ENCODE peak calls at places on chromosomes 5 and 9, in seven cellular contexts. L, J, I, R, Z, S and G are unnamed samples. For H3K36me3, the result is how much of the 10 kb centered on the place peaks cover.

GRCh38 chr9:4293293-4293931 is 6.5 kb downstream of the GLIS3 start:
- DNase-seq in L (no peak), J (no peak), I (no peak), R (no peak), Z (peak), S (no peak), G (no peak)

GRCh38 chr5:91499943-91500531 is 116.9 kb upstream of the ARRDC3 start:
- DNase-seq in L (no peak), J (no peak), I (peak), R (peak), Z (peak), S (peak), G (peak)

GRCh38 chr5:115842089-115842881 is 550 bp downstream of the AP3S1 start:
- DNase-seq in L (no peak), J (no peak), I (peak), R (peak), Z (peak), S (peak), G (no peak)

GRCh38 chr5:179279347-179280094 is 65.7 kb downstream of the ADAMTS2 start:
- DNase-seq in L (no peak), J (no peak), I (no peak), R (no peak), Z (no peak), S (no peak), G (no peak)

GRCh38 chr5:89471556-89471955 is 588.6 kb upstream of the MEF2C start:
- DNase-seq in L (no peak), J (no peak), I (no peak), R (no peak), Z (no peak), S (no peak), G (no peak)

GRCh38 chr5:172065431-172066065 is 59.1 kb upstream of the FBXW11 start:
- DNase-seq in L (no peak), J (no peak), I (no peak), R (no peak), Z (no peak), S (no peak), G (no peak)

GRCh38 chr5:1380910-1381309 is 36.0 kb upstream of the CLPTM1L start:
- DNase-seq in L (no peak), J (no peak), I (no peak), R (no peak), Z (no peak), S (no peak), G (no peak)

GRCh38 chr5:3741372-3741770 is 145.7 kb downstream of the IRX1 start:
- DNase-seq in L (no peak), J (no peak), I (no peak), R (no peak), Z (no peak), S (no peak), G (no peak)

GRCh38 chr5:132459031-132459982 is 31.3 kb downstream of the IRF1 start:
- DNase-seq in L (no peak), J (no peak), I (no peak), R (peak), Z (peak), S (no peak), G (no peak)

GRCh38 chr5:80990971-80991370 is 30.8 kb downstream of the RASGRF2 start:
- DNase-seq in L (no peak), J (peak), I (no peak), R (no peak), Z (no peak), S (peak), G (no peak)

GRCh38 chr5:150517272-150518152 is 9.6 kb downstream of the NDST1 start:
- DNase-seq in L (no peak), J (no peak), I (peak), R (peak), Z (peak), S (peak), G (no peak)

GRCh38 chr5:82349651-82350050 is 71.5 kb upstream of the RPS23 start:
- DNase-seq in L (no peak), J (peak), I (peak), R (peak), Z (no peak), S (no peak), G (no peak)

DNA sequence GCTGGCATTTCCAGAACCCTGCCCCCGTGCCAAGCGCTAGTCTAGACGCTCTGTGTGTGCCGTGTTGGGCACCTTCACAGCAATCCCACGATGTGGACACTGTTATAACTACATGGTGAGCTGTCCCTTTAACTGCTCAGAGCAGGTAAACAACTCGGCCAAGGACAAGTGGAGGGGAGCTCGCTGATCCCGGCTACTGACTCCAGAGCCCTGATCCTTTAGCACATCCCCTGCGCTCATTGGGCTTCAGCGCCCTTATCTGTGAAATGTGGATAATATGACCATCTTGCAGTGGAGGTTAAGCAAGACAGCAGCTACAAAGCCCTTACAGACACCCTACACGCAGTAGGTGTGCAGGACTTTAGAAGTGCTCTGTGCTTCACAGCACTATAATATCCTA is 16.5 kb downstream of the ORM2 start:
- DNase-seq in L (no peak), J (no peak), I (no peak), R (no peak), Z (no peak), S (no peak), G (no peak)
- H3K36me3 ChIP-seq in L (half or more), J (half or more), I (under half), R (under half), Z (under half), S (under half), G (under half)

DNA sequence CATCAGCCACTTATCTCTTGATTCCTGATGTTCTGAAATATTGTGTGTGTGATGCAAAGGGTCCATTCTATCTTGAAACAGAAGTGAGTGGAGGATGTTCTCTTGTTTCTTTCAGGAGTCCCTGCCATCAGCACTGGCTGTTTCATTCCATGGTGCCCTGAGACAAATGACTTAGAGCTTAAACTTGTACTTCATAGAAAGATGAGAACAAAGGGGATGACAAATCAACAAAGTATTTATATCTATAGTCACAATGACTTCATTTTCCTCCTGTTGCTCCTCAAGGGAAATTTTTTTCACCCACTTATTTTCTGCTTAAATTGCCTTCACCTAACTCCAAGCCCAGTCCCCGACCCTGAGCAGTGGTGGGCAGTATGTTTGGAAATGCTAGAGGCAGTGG is 171.6 kb downstream of the TARS1 start:
- DNase-seq in L (no peak), J (no peak), I (no peak), R (no peak), Z (no peak), S (no peak), G (no peak)
- TF ChIP-seq SIN3A in L (no peak), J (no peak), I (no peak), R (no peak), Z (no peak), S (no peak), G (no peak)

GRCh38 chr9:129887210-129888084 is 52.2 kb downstream of the USP20 start:
- DNase-seq in L (peak), J (no peak), I (no peak), R (peak), Z (no peak), S (no peak), G (no peak)
- TF ChIP-seq CTCF in L (no peak), J (no peak), I (peak), R (peak), Z (no peak), S (no peak), G (no peak)

GRCh38 chr9:123157216-123157615 is 111.2 kb downstream of the STRBP start:
- DNase-seq in L (no peak), J (no peak), I (no peak), R (no peak), Z (no peak), S (no peak), G (no peak)
- H3K36me3 ChIP-seq in L (under half), J (under half), I (under half), R (under half), Z (under half), S (under half), G (under half)